ENCODE peak calls at places on chromosomes 12 and 14, in five cellular contexts. One of them, this sample, is unnamed.

GRCh38 chr12:77751939-77752338 is 78.8 kb upstream of the NAV3 start:
- DNase-seq in fibroblast of lung: peak; percentile 71
- DNase-seq in mesendoderm: no peak
- DNase-seq in lung: no peak
- DNase-seq in CD4-positive, CD25-positive, alpha-beta regulatory T cell: no peak
- DNase-seq in this sample: no peak

GRCh38 chr12:116324684-116325664 is 47.5 kb upstream of the MED13L start:
- DNase-seq in fibroblast of lung: no peak
- DNase-seq in mesendoderm: no peak
- DNase-seq in lung: no peak
- DNase-seq in CD4-positive, CD25-positive, alpha-beta regulatory T cell: no peak
- DNase-seq in this sample: no peak

GRCh38 chr14:99268776-99269510 is 3.1 kb downstream of the BCL11B start:
- DNase-seq in fibroblast of lung: no peak
- DNase-seq in mesendoderm: no peak
- DNase-seq in lung: no peak
- DNase-seq in CD4-positive, CD25-positive, alpha-beta regulatory T cell: no peak
- DNase-seq in this sample: peak; percentile 25

GRCh38 chr14:35883677-35884293 is 57.6 kb downstream of the BRMS1L start:
- DNase-seq in fibroblast of lung: peak; percentile 19
- DNase-seq in mesendoderm: peak; percentile 30
- DNase-seq in lung: no peak
- DNase-seq in CD4-positive, CD25-positive, alpha-beta regulatory T cell: no peak
- DNase-seq in this sample: no peak

GRCh38 chr14:23130875-23131274 is 11.8 kb upstream of the CEBPE start:
- DNase-seq in fibroblast of lung: no peak
- DNase-seq in mesendoderm: no peak
- DNase-seq in lung: peak; percentile 62
- DNase-seq in CD4-positive, CD25-positive, alpha-beta regulatory T cell: no peak
- DNase-seq in this sample: peak; percentile 67

GRCh38 chr12:114500775-114501473 is 95.0 kb upstream of the TBX5 start:
- DNase-seq in fibroblast of lung: no peak
- DNase-seq in mesendoderm: peak; percentile 13
- DNase-seq in lung: no peak
- DNase-seq in CD4-positive, CD25-positive, alpha-beta regulatory T cell: no peak
- DNase-seq in this sample: no peak

GRCh38 chr14:49173765-49174373 is 412.3 kb downstream of the RPS29 start:
- DNase-seq in fibroblast of lung: peak; percentile 59
- DNase-seq in mesendoderm: peak; percentile 86
- DNase-seq in lung: peak; percentile 49
- DNase-seq in CD4-positive, CD25-positive, alpha-beta regulatory T cell: no peak
- DNase-seq in this sample: no peak

GRCh38 chr12:119685375-119685774 is 17.4 kb downstream of the PRKAB1 start:
- DNase-seq in fibroblast of lung: no peak
- DNase-seq in mesendoderm: no peak
- DNase-seq in lung: no peak
- DNase-seq in CD4-positive, CD25-positive, alpha-beta regulatory T cell: no peak
- DNase-seq in this sample: no peak

GRCh38 chr14:101408077-101408831 is 153.0 kb upstream of the DIO3 start:
- DNase-seq in fibroblast of lung: peak; percentile 80
- DNase-seq in mesendoderm: no peak
- DNase-seq in lung: no peak
- DNase-seq in CD4-positive, CD25-positive, alpha-beta regulatory T cell: no peak
- DNase-seq in this sample: peak; percentile 76

GRCh38 chr14:34439090-34439489 is 22.9 kb downstream of the SPTSSA start:
- DNase-seq in fibroblast of lung: no peak
- DNase-seq in mesendoderm: peak; percentile 34
- DNase-seq in lung: no peak
- DNase-seq in CD4-positive, CD25-positive, alpha-beta regulatory T cell: no peak
- DNase-seq in this sample: no peak

GRCh38 chr12:131094831-131095805 is 141.4 kb downstream of the ADGRD1 start:
- DNase-seq in fibroblast of lung: no peak
- DNase-seq in mesendoderm: no peak
- DNase-seq in lung: no peak
- DNase-seq in CD4-positive, CD25-positive, alpha-beta regulatory T cell: no peak
- DNase-seq in this sample: peak; percentile 57

GRCh38 chr14:60721331-60722162 is 2.6 kb downstream of the SIX4 start:
- DNase-seq in fibroblast of lung: peak; percentile 81
- DNase-seq in mesendoderm: peak; percentile 78
- DNase-seq in lung: peak; percentile 38
- DNase-seq in CD4-positive, CD25-positive, alpha-beta regulatory T cell: peak; percentile 38
- DNase-seq in this sample: peak; percentile 30

GRCh38 chr12:107525719-107526554 is 159.7 kb upstream of the PWP1 start:
- DNase-seq in fibroblast of lung: no peak
- DNase-seq in mesendoderm: no peak
- DNase-seq in lung: no peak
- DNase-seq in CD4-positive, CD25-positive, alpha-beta regulatory T cell: no peak
- DNase-seq in this sample: no peak

GRCh38 chr14:52640137-52640536 is 55.2 kb downstream of the ERO1A start:
- DNase-seq in fibroblast of lung: no peak
- DNase-seq in mesendoderm: no peak
- DNase-seq in lung: no peak
- DNase-seq in CD4-positive, CD25-positive, alpha-beta regulatory T cell: no peak
- DNase-seq in this sample: no peak

GRCh38 chr14:30020271-30020670 is 92.6 kb upstream of the PRKD1 start:
- DNase-seq in fibroblast of lung: no peak
- DNase-seq in mesendoderm: no peak
- DNase-seq in lung: no peak
- DNase-seq in CD4-positive, CD25-positive, alpha-beta regulatory T cell: no peak
- DNase-seq in this sample: no peak

GRCh38 chr12:54053625-54054441 is at the start of gene HOXC4:
- DNase-seq in fibroblast of lung: peak; percentile 29
- DNase-seq in mesendoderm: no peak
- DNase-seq in lung: no peak
- DNase-seq in CD4-positive, CD25-positive, alpha-beta regulatory T cell: no peak
- DNase-seq in this sample: no peak

GRCh38 chr12:132503611-132504204 is 13.8 kb downstream of the FBRSL1 start:
- DNase-seq in fibroblast of lung: no peak
- DNase-seq in mesendoderm: no peak
- DNase-seq in lung: no peak
- DNase-seq in CD4-positive, CD25-positive, alpha-beta regulatory T cell: no peak
- DNase-seq in this sample: no peak
- H3K4me1 ChIP-seq in fibroblast of lung: peaks cover 3% of the 10 kb centered on the region
- H3K4me1 ChIP-seq in mesendoderm: peaks cover 13% of the 10 kb centered on the region
- H3K4me1 ChIP-seq in lung: peaks cover 70% of the 10 kb centered on the region
- H3K4me1 ChIP-seq in CD4-positive, CD25-positive, alpha-beta regulatory T cell: peaks cover 74% of the 10 kb centered on the region
- H3K4me1 ChIP-seq in this sample: peaks cover 32% of the 10 kb centered on the region

GRCh38 chr14:104792945-104793702 is 2.4 kb downstream of the AKT1 start:
- DNase-seq in fibroblast of lung: no peak
- DNase-seq in mesendoderm: no peak
- DNase-seq in lung: no peak
- DNase-seq in CD4-positive, CD25-positive, alpha-beta regulatory T cell: no peak
- DNase-seq in this sample: no peak
- H3K4me1 ChIP-seq in fibroblast of lung: peaks cover 9% of the 10 kb centered on the region
- H3K4me1 ChIP-seq in mesendoderm: peaks cover 9% of the 10 kb centered on the region
- H3K4me1 ChIP-seq in lung: peaks cover 39% of the 10 kb centered on the region
- H3K4me1 ChIP-seq in CD4-positive, CD25-positive, alpha-beta regulatory T cell: peaks cover 40% of the 10 kb centered on the region
- H3K4me1 ChIP-seq in this sample: no peaks in the 10 kb centered on the region

DNA sequence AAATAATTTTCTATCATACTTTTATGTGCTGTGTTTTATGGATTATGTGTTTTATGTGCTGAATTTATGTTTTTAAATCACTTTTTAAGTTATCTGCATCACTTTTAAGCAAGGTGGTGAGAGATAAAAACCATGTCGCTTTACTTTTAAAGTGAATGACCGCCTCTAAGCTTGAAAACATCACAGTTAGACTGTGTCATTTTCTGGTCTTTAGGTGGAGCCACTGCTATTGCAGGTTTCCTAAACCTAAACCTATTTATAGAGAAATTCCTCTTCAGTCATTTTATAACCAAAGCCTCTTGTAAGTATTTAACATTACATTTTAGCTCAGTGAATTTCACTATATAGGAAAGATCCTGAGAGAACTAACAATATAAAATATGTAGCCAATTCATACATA is 21.0 kb upstream of the MDM2 start:
- DNase-seq in fibroblast of lung: no peak
- DNase-seq in mesendoderm: no peak
- DNase-seq in lung: no peak
- DNase-seq in CD4-positive, CD25-positive, alpha-beta regulatory T cell: no peak
- DNase-seq in this sample: no peak
- H3K4me1 ChIP-seq in fibroblast of lung: peaks cover 2% of the 10 kb centered on the region
- H3K4me1 ChIP-seq in mesendoderm: no peaks in the 10 kb centered on the region
- H3K4me1 ChIP-seq in lung: no peaks in the 10 kb centered on the region
- H3K4me1 ChIP-seq in CD4-positive, CD25-positive, alpha-beta regulatory T cell: no peaks in the 10 kb centered on the region
- H3K4me1 ChIP-seq in this sample: peaks cover 28% of the 10 kb centered on the region

GRCh38 chr14:73700325-73700724 is 13.9 kb downstream of the PNMA1 start:
- DNase-seq in fibroblast of lung: no peak
- DNase-seq in mesendoderm: no peak
- DNase-seq in lung: no peak
- DNase-seq in CD4-positive, CD25-positive, alpha-beta regulatory T cell: no peak
- DNase-seq in this sample: no peak

GRCh38 chr14:73694083-73694482 is 20.1 kb downstream of the PNMA1 start:
- DNase-seq in fibroblast of lung: no peak
- DNase-seq in mesendoderm: no peak
- DNase-seq in lung: no peak
- DNase-seq in CD4-positive, CD25-positive, alpha-beta regulatory T cell: no peak
- DNase-seq in this sample: no peak

GRCh38 chr14:73696466-73697390 is 17.5 kb downstream of the PNMA1 start:
- DNase-seq in fibroblast of lung: peak; percentile 84
- DNase-seq in mesendoderm: no peak
- DNase-seq in lung: no peak
- DNase-seq in CD4-positive, CD25-positive, alpha-beta regulatory T cell: no peak
- DNase-seq in this sample: no peak

GRCh38 chr14:73695082-73695481 is 19.1 kb downstream of the PNMA1 start:
- DNase-seq in fibroblast of lung: no peak
- DNase-seq in mesendoderm: no peak
- DNase-seq in lung: no peak
- DNase-seq in CD4-positive, CD25-positive, alpha-beta regulatory T cell: no peak
- DNase-seq in this sample: no peak

DNA sequence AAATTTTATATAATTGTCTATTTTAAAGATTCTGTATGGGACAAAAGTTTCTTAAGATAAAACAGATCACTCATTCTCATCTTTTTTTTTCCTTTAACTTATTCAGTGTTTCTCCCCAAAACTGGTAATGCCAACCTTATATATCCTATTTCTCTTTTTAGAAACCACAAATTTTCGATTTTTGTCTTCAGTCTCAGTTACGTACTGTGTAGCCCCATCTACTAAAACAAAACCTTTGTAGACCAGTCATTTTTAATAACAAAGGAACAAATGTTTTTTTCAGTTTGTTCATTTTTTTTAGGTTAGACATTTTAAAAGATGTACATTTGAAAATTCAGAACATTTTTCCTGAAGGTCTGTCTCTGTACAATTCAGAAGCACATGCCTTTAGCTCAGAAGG is 18.2 kb downstream of the PNMA1 start:
- DNase-seq in fibroblast of lung: no peak
- DNase-seq in mesendoderm: no peak
- DNase-seq in lung: no peak
- DNase-seq in CD4-positive, CD25-positive, alpha-beta regulatory T cell: no peak
- DNase-seq in this sample: no peak
- H3K4me1 ChIP-seq in fibroblast of lung: no peaks in the 10 kb centered on the region
- H3K4me1 ChIP-seq in mesendoderm: no peaks in the 10 kb centered on the region
- H3K4me1 ChIP-seq in lung: no peaks in the 10 kb centered on the region
- H3K4me1 ChIP-seq in CD4-positive, CD25-positive, alpha-beta regulatory T cell: peaks cover 7% of the 10 kb centered on the region
- H3K4me1 ChIP-seq in this sample: no peaks in the 10 kb centered on the region